ENCODE peak calls at places on chromosomes 16 and 17, in five cellular contexts. H, F, P, R and O are unnamed samples.

GRCh38 chr17:12918132-12918531 is 99.7 kb downstream of the ELAC2 start:
- DNase-seq in H (no peak), F (no peak), P (no peak), R (no peak), O (no peak)

GRCh38 chr16:719815-720506 is 985 bp upstream of the ANTKMT start:
- DNase-seq in H (no peak), F (no peak), P (no peak), R (no peak), O (no peak)

GRCh38 chr16:89100601-89101302 is 7.1 kb downstream of the ACSF3 start:
- DNase-seq in H (no peak), F (no peak), P (no peak), R (no peak), O (no peak)

GRCh38 chr16:86931410-86931941 is 353.1 kb downstream of the FOXL1 start:
- DNase-seq in H (peak; percentile 69), F (peak; percentile 26), P (peak; percentile 84), R (no peak), O (no peak)

GRCh38 chr16:8572919-8573724 is 17.2 kb downstream of the TMEM114 start:
- DNase-seq in H (peak; percentile 28), F (peak; percentile 37), P (no peak), R (no peak), O (no peak)

GRCh38 chr16:89732918-89733242 is 11.5 kb downstream of the ZNF276 start:
- DNase-seq in H (no peak), F (no peak), P (no peak), R (no peak), O (peak; percentile 39)

GRCh38 chr17:2634361-2634960 is 41.0 kb downstream of the PAFAH1B1 start:
- DNase-seq in H (peak; percentile 8), F (no peak), P (no peak), R (no peak), O (no peak)

GRCh38 chr17:13306310-13306962 is 288.6 kb upstream of the ELAC2 start:
- DNase-seq in H (peak; percentile 62), F (peak; percentile 55), P (no peak), R (no peak), O (no peak)

GRCh38 chr16:86578056-86578455 is 293 bp upstream of the FOXL1 start:
- DNase-seq in H (peak; percentile 90), F (no peak), P (no peak), R (no peak), O (no peak)

GRCh38 chr17:13557077-13557476 is 44.7 kb downstream of the HS3ST3A1 start:
- DNase-seq in H (peak; percentile 33), F (no peak), P (no peak), R (no peak), O (no peak)

GRCh38 chr16:57475711-57476339 is 10.5 kb downstream of the DOK4 start:
- DNase-seq in H (no peak), F (no peak), P (no peak), R (peak; percentile 41), O (no peak)

GRCh38 chr16:80583466-80583865 is 42.7 kb downstream of the DYNLRB2 start:
- DNase-seq in H (peak; percentile 83), F (no peak), P (no peak), R (peak; percentile 7), O (no peak)

GRCh38 chr16:15435216-15435864 is 952 bp downstream of the BMERB1 start:
- DNase-seq in H (no peak), F (no peak), P (no peak), R (no peak), O (no peak)

GRCh38 chr16:14071576-14072271 is 605 bp downstream of the MRTFB start:
- DNase-seq in H (no peak), F (peak; percentile 48), P (peak; percentile 38), R (no peak), O (no peak)

GRCh38 chr16:88763502-88764053 is 21.4 kb downstream of the PIEZO1 start:
- DNase-seq in H (no peak), F (no peak), P (no peak), R (no peak), O (no peak)

GRCh38 chr16:89384282-89384681 is 106.1 kb downstream of the ANKRD11 start:
- DNase-seq in H (no peak), F (no peak), P (no peak), R (no peak), O (no peak)

GRCh38 chr16:63442246-63442645 is 1406.0 kb upstream of the CDH8 start:
- DNase-seq in H (no peak), F (no peak), P (peak; percentile 26), R (no peak), O (no peak)

GRCh38 chr17:80105762-80106161 is 4.4 kb downstream of the GAA start:
- DNase-seq in H (peak; percentile 35), F (no peak), P (no peak), R (no peak), O (peak; percentile 82)

GRCh38 chr17:68533887-68534700 is 21.9 kb downstream of the PRKAR1A start:
- DNase-seq in H (peak; percentile 18), F (no peak), P (no peak), R (no peak), O (no peak)

DNA sequence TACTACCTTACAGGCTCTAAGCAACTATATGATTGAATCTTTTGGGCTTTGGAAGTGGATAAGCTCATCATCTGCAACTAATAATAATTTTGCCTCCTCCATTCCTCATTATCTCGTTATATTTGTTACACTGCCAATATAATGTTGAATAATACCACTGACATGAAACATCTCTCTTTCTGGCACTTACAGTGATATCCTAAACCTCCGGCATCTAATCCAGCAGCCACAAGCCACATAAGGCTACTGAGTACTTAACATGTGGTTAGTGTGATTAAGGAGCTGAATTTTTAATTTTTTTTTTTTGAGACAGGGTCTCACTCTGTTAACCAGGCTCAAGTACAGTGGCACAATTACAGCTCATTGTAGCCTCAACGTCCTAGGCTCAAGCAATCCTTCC is 9.6 kb downstream of the CDC42EP4 start:
- DNase-seq in H (no peak), F (no peak), P (no peak), R (no peak), O (no peak)
- TF ChIP-seq CTCF in H (no peak), F (no peak), P (no peak), R (no peak), O (no peak)

GRCh38 chr17:45019177-45019711 is 32.2 kb downstream of the DCAKD start:
- DNase-seq in H (peak; percentile 47), F (peak; percentile 35), P (peak; percentile 52), R (no peak), O (peak; percentile 87)

GRCh38 chr17:45018514-45019176 is 32.8 kb downstream of the DCAKD start:
- DNase-seq in H (no peak), F (no peak), P (no peak), R (no peak), O (no peak)

GRCh38 chr17:45016237-45016636 is 35.2 kb downstream of the DCAKD start:
- DNase-seq in H (no peak), F (no peak), P (no peak), R (no peak), O (no peak)

GRCh38 chr17:45013021-45013997 is 38.1 kb downstream of the DCAKD start:
- DNase-seq in H (no peak), F (peak; percentile 40), P (peak; percentile 44), R (no peak), O (no peak)

GRCh38 chr17:45016823-45017222 is 34.6 kb downstream of the DCAKD start:
- DNase-seq in H (no peak), F (no peak), P (no peak), R (no peak), O (no peak)
- TF ChIP-seq CTCF in H (peak; percentile 15), F (no peak), P (no peak), R (peak; percentile 57), O (no peak)

DNA sequence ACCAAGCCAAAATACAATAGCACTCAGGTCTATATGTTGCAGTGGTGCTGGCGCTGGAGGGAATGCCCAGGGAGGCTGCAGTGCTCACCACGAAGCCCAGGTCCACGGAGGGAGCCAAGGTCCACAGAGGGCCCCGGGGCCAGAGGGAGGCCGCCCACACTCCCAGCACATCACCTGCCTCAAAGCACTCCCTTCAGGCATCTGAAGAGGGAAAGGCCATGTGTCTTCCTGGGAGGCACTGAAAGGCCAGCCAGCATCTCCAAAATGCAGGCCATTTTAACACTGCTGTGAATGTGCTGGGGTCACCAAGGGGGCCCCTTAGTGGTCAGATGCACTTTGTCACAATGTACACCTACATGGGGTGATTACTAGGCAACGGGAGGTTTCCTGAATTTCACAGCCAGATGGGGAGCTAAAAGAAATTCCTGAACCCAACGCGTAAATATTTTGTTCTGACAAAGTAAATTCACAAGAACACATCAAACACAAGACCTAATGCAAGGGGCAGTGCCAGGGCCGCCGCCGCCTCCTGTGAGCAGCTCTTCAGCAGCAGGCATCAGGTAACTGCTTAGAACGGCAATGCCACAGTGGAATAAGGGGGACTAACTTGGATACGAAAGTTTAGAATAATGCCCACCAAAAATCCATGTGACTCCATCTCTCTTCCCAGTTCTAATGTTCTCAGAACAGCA is 42.8 kb downstream of the USP22 start:
- DNase-seq in H (no peak), F (no peak), P (no peak), R (no peak), O (no peak)
- TF ChIP-seq CTCF in H (no peak), F (no peak), P (no peak), R (no peak), O (no peak)

GRCh38 chr17:50988427-50988826 is 122.3 kb upstream of the TOB1 start:
- DNase-seq in H (no peak), F (no peak), P (no peak), R (no peak), O (no peak)

GRCh38 chr17:50989149-50989548 is 123.0 kb upstream of the TOB1 start:
- DNase-seq in H (no peak), F (no peak), P (no peak), R (no peak), O (no peak)

GRCh38 chr17:50981279-50981678 is 115.1 kb upstream of the TOB1 start:
- DNase-seq in H (no peak), F (no peak), P (no peak), R (no peak), O (no peak)

GRCh38 chr17:50986989-50987660 is 121.0 kb upstream of the TOB1 start:
- DNase-seq in H (peak; percentile 47), F (no peak), P (no peak), R (no peak), O (no peak)
- TF ChIP-seq CTCF in H (no peak), F (no peak), P (no peak), R (no peak), O (no peak)